ENCODE peak calls at places on chromosomes 6 and 20, in eight cellular contexts. Q is spleen; D is cardiac muscle cell; K is left lung; A is psoas muscle; R is mesenchymal stem cell; F is MM.1S; I is naive thymus-derived CD4-positive, alpha-beta T cell. W is an unnamed sample.

GRCh38 chr20:46151936-46152335 is 33.8 kb downstream of the CD40 start:
- DNase-seq in Q (peak; percentile 54), D (no peak), K (no peak), A (no peak), R (no peak), F (peak; percentile 10), I (no peak), W (peak; percentile 16)

GRCh38 chr6:84811351-84811750 is 47.0 kb upstream of the TBX18 start:
- DNase-seq in Q (no peak), D (no peak), K (no peak), A (no peak), R (no peak), F (no peak), I (no peak), W (no peak)

GRCh38 chr6:52115891-52116604 is 28.6 kb upstream of the PKHD1 start:
- DNase-seq in Q (no peak), D (no peak), K (no peak), A (no peak), R (no peak), F (no peak), I (no peak), W (no peak)

GRCh38 chr6:41125282-41125681 is 28.9 kb downstream of the TREML1 start:
- DNase-seq in Q (no peak), D (no peak), K (no peak), A (no peak), R (no peak), F (no peak), I (no peak), W (no peak)

GRCh38 chr6:7617954-7618764 is 28.2 kb downstream of the SNRNP48 start:
- DNase-seq in Q (no peak), D (no peak), K (no peak), A (peak; percentile 24), R (peak; percentile 13), F (peak; percentile 79), I (no peak), W (no peak)

GRCh38 chr6:142838821-142839685 is 105.9 kb downstream of the HIVEP2 start:
- DNase-seq in Q (no peak), D (no peak), K (no peak), A (no peak), R (peak; percentile 29), F (no peak), I (no peak), W (no peak)

GRCh38 chr6:157335829-157336228 is 12.5 kb upstream of the TMEM242 start:
- DNase-seq in Q (peak; percentile 19), D (no peak), K (no peak), A (no peak), R (no peak), F (no peak), I (no peak), W (no peak)

GRCh38 chr6:1912731-1913130 is 303.0 kb downstream of the FOXC1 start:
- DNase-seq in Q (no peak), D (no peak), K (no peak), A (no peak), R (no peak), F (no peak), I (no peak), W (no peak)

GRCh38 chr6:12522347-12522746 is 194.2 kb upstream of the PHACTR1 start:
- DNase-seq in Q (no peak), D (no peak), K (no peak), A (no peak), R (peak; percentile 51), F (no peak), I (no peak), W (no peak)

GRCh38 chr20:45016089-45016641 is 49.9 kb downstream of the STK4 start:
- DNase-seq in Q (no peak), D (peak; percentile 4), K (no peak), A (no peak), R (peak; percentile 19), F (no peak), I (no peak), W (no peak)

GRCh38 chr20:48342822-48343513 is 484.8 kb downstream of the PREX1 start:
- DNase-seq in Q (no peak), D (no peak), K (no peak), A (no peak), R (no peak), F (no peak), I (no peak), W (no peak)

GRCh38 chr20:43827940-43828562 is 86.6 kb upstream of the TOX2 start:
- DNase-seq in Q (peak; percentile 16), D (no peak), K (no peak), A (no peak), R (no peak), F (no peak), I (no peak), W (no peak)

GRCh38 chr6:79558099-79558498 is 20.9 kb upstream of the LCA5 start:
- DNase-seq in Q (no peak), D (no peak), K (no peak), A (no peak), R (no peak), F (no peak), I (no peak), W (no peak)

GRCh38 chr6:29696147-29697129 is 15.5 kb upstream of the ZFP57 start:
- DNase-seq in Q (no peak), D (peak; percentile 64), K (no peak), A (no peak), R (peak; percentile 1), F (peak; percentile 37), I (no peak), W (no peak)

GRCh38 chr6:56940463-56940862 is 14.4 kb upstream of the BEND6 start:
- DNase-seq in Q (no peak), D (no peak), K (no peak), A (no peak), R (no peak), F (no peak), I (no peak), W (no peak)

GRCh38 chr6:40579101-40579500 is 8.1 kb downstream of the LRFN2 start:
- DNase-seq in Q (no peak), D (no peak), K (no peak), A (no peak), R (no peak), F (no peak), I (no peak), W (no peak)

GRCh38 chr6:54083301-54083700 is 27.9 kb upstream of the MLIP start:
- DNase-seq in Q (no peak), D (no peak), K (no peak), A (no peak), R (no peak), F (no peak), I (no peak), W (no peak)

GRCh38 chr6:151917531-151918329 is 110.2 kb downstream of the ESR1 start:
- DNase-seq in Q (no peak), D (no peak), K (no peak), A (no peak), R (no peak), F (no peak), I (no peak), W (no peak)

GRCh38 chr6:150717419-150717818 is 117.7 kb downstream of the PLEKHG1 start:
- DNase-seq in Q (no peak), D (no peak), K (no peak), A (no peak), R (no peak), F (no peak), I (no peak), W (no peak)

GRCh38 chr6:107390056-107390455 is 69.3 kb downstream of the PDSS2 start:
- DNase-seq in Q (no peak), D (no peak), K (no peak), A (no peak), R (no peak), F (no peak), I (no peak), W (no peak)
- H3K27ac ChIP-seq in Q (no peak overlapping the region), D (no peak overlapping the region), K (no peak overlapping the region), A (no peak overlapping the region), R (no peak overlapping the region), F (no peak overlapping the region), I (no peak overlapping the region), W (no peak overlapping the region)

GRCh38 chr20:37095108-37095608 is 639 bp downstream of the RBL1 start:
- DNase-seq in Q (peak; percentile 76), D (no peak), K (no peak), A (no peak), R (no peak), F (peak; percentile 58), I (peak; percentile 71), W (peak; percentile 83)

GRCh38 chr20:37095609-37096414 is at the start of gene RBL1:
- DNase-seq in Q (peak; percentile 95), D (peak; percentile 83), K (peak; percentile 92), A (peak; percentile 84), R (peak; percentile 90), F (peak; percentile 89), I (peak; percentile 91), W (peak; percentile 94)

DNA sequence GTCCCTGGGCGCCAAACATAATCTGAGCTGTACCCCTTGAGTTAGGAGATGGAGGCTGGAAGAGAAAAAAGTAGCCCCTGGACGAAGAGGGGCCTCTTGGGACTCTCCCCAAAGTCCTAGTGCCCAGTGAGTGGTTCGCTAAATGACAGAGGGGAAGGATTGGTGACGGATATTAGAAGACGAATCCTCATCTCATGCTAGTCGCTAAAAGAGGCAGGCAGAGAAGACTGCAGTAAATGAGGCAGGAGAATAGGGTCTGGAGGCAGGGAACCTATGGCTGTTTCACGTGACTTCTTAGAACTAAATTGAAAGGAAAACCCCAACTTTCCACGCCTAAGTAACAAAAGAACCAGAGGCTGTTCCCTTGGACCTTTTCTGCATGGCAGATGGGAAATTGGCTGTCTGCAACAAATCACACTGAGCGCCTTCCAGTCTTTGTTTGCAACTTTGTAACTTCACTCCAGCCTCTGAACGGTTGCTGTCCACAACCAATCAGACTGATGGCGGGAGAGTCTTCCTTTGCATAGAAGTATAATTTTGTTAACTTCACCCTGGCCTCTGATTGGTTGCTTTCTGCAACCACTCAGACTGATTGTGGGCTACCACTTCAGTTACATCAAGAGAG is 730 bp upstream of the RBL1 start:
- DNase-seq in Q (no peak), D (no peak), K (no peak), A (no peak), R (no peak), F (peak; percentile 9), I (no peak), W (no peak)
- H3K4me3 ChIP-seq in Q (no peak overlapping the region), D (peak overlapping the region; percentile 59), K (peak overlapping the region; percentile 100), A (peak overlapping the region; percentile 83), R (peak overlapping the region; percentile 96), F (peak overlapping the region; percentile 89), I (peak overlapping the region; percentile 93), W (peak overlapping the region; percentile 94)

GRCh38 chr6:130070306-130070705 is 51.9 kb downstream of the L3MBTL3 start:
- DNase-seq in Q (no peak), D (no peak), K (no peak), A (no peak), R (no peak), F (no peak), I (no peak), W (no peak)
- H3K4me1 ChIP-seq in Q (no peaks in the 10 kb centered on the region), D (no peaks in the 10 kb centered on the region), K (no peaks in the 10 kb centered on the region), A (no peaks in the 10 kb centered on the region), R (no peaks in the 10 kb centered on the region), F (no peaks in the 10 kb centered on the region), I (no peaks in the 10 kb centered on the region), W (peaks cover 9% of the 10 kb centered on the region)

DNA sequence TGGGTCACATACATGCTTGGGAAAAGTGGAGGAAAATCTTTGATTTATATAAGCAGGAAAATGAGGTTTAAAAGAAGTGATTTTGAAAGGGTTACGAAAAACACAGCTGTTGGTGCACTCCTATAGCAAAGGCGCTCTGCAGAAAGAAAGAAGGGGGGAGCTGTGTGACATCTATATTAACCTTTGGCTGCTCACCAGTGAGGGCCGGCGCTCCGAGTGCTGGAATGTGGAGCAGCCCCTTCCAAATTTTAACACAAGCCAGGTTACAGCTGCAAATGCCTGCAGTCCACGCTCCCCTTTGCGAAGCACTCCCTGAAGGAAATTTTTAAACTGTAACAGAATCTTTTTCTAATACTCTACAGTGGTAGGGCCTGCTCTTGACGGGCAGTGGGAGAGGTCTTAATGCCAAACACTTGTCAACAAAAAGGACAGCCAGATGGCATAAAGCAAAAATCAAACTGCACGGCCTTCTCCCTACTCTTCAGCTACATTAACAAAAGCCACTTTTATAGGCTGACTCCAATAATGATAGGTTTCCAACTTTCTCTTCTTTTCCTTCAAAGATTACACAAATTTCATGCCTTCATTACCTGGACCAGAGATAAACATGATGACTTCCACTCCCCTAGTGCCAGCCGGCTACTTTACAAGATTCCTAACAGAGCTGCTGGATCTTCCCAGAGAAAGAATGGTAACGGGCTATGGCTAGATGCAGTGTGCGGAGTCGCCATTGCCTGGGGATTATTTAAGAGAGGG is 4.8 kb downstream of the BMP7 start:
- DNase-seq in Q (no peak), D (peak; percentile 68), K (no peak), A (no peak), R (no peak), F (no peak), I (no peak), W (no peak)
- H3K27ac ChIP-seq in Q (no peak overlapping the region), D (peak overlapping the region; percentile 88), K (no peak overlapping the region), A (no peak overlapping the region), R (no peak overlapping the region), F (no peak overlapping the region), I (no peak overlapping the region), W (no peak overlapping the region)

W was measured in CD4-positive, CD25-positive, alpha-beta regulatory T cell.